ENCODE peak calls at places on chromosome 18, in nine cellular contexts. N, D, R, C, J, W, H, M and F are unnamed samples. For H3K27me3, the result is how much of the 10 kb centered on the place peaks cover.

GRCh38 chr18:46167971-46168370 is 63.8 kb downstream of the HAUS1 start:
- DNase-seq in J (no peak), D (no peak), W (peak), M (no peak), R (no peak), H (peak), C (no peak), N (no peak), F (no peak)

GRCh38 chr18:44036500-44036899 is 644.2 kb upstream of the SETBP1 start:
- DNase-seq in W (no peak), J (peak), N (peak), M (no peak), R (no peak), H (peak), D (no peak), C (peak), F (peak)

GRCh38 chr18:34493566-34494358 is 216.3 kb upstream of the DTNA start:
- DNase-seq in W (no peak), N (peak), R (no peak), M (peak), C (peak), D (no peak), H (peak), J (peak), F (peak)

GRCh38 chr18:13165636-13166423 is 52.7 kb upstream of the LDLRAD4 start:
- DNase-seq in C (no peak), J (no peak), W (no peak), N (no peak), D (no peak), M (no peak), H (no peak), R (no peak), F (peak)

GRCh38 chr18:48921305-48922202 is 29.2 kb downstream of the SMAD7 start:
- DNase-seq in J (peak), R (no peak), H (no peak), M (no peak), D (no peak), W (no peak), N (no peak), C (no peak), F (no peak)

GRCh38 chr18:45106331-45106774 is 425.7 kb downstream of the SETBP1 start:
- DNase-seq in D (no peak), N (no peak), W (no peak), H (no peak), J (no peak), C (no peak), M (no peak), R (no peak), F (peak)

GRCh38 chr18:59159986-59160385 is 20.3 kb downstream of the SEC11C start:
- DNase-seq in J (no peak), C (no peak), H (no peak), N (no peak), D (no peak), M (no peak), R (no peak), W (no peak), F (no peak)

GRCh38 chr18:38493991-38494559 is 928.5 kb upstream of the CELF4 start:
- DNase-seq in H (no peak), R (no peak), C (no peak), D (no peak), M (no peak), W (no peak), J (no peak), N (no peak), F (peak)

GRCh38 chr18:10406172-10406663 is 48.2 kb upstream of the APCDD1 start:
- DNase-seq in N (no peak), D (no peak), R (no peak), J (peak), H (no peak), W (no peak), C (peak), M (no peak), F (no peak)

GRCh38 chr18:44732604-44733003 is 51.9 kb downstream of the SETBP1 start:
- DNase-seq in M (no peak), N (no peak), R (no peak), C (no peak), D (no peak), H (no peak), W (no peak), J (no peak), F (peak)

GRCh38 chr18:23377669-23378469 is 75.2 kb upstream of the RIOK3 start:
- DNase-seq in J (no peak), D (no peak), W (no peak), R (no peak), M (no peak), H (no peak), C (peak), N (no peak), F (no peak)

GRCh38 chr18:24011095-24011917 is 3.2 kb upstream of the TTC39C start:
- DNase-seq in D (no peak), W (no peak), J (no peak), M (no peak), H (no peak), N (no peak), R (no peak), C (no peak), F (no peak)

GRCh38 chr18:44725300-44726096 is 44.8 kb downstream of the SETBP1 start:
- DNase-seq in M (peak), N (no peak), C (peak), D (peak), H (no peak), R (peak), J (peak), W (peak), F (no peak)

GRCh38 chr18:34342960-34343359 is 118.2 kb upstream of the NOL4 start:
- DNase-seq in R (no peak), C (no peak), M (no peak), D (no peak), H (no peak), W (no peak), N (no peak), J (no peak), F (peak)

GRCh38 chr18:60176271-60176670 is 196.3 kb downstream of the MC4R start:
- DNase-seq in W (no peak), N (peak), H (no peak), J (no peak), D (no peak), R (no peak), C (no peak), M (no peak), F (no peak)

GRCh38 chr18:75183973-75184372 is 25.0 kb downstream of the PTGR3 start:
- DNase-seq in W (no peak), M (no peak), D (no peak), R (no peak), C (no peak), J (no peak), N (no peak), H (no peak), F (no peak)

GRCh38 chr18:53796042-53796729 is 428.3 kb downstream of the MBD2 start:
- DNase-seq in D (no peak), N (no peak), H (no peak), J (no peak), R (peak), W (no peak), M (no peak), C (peak), F (no peak)

GRCh38 chr18:48338915-48339314 is 70.3 kb downstream of the ZBTB7C start:
- DNase-seq in C (no peak), W (no peak), D (no peak), R (no peak), M (no peak), H (no peak), N (no peak), J (no peak), F (no peak)

GRCh38 chr18:13366977-13367892 is 148.7 kb downstream of the LDLRAD4 start:
- DNase-seq in M (no peak), C (no peak), W (no peak), D (no peak), J (no peak), R (no peak), H (no peak), N (no peak), F (no peak)

GRCh38 chr18:10518595-10519273 is 7.1 kb upstream of the NAPG start:
- DNase-seq in R (peak), W (no peak), M (peak), D (peak), H (peak), J (peak), N (peak), C (peak), F (no peak)

GRCh38 chr18:70998490-70998889 is 709.6 kb downstream of the SOCS6 start:
- DNase-seq in R (no peak), C (peak), D (no peak), N (no peak), M (no peak), H (no peak), W (no peak), J (no peak), F (peak)

GRCh38 chr18:39838831-39839230 is 2116.2 kb upstream of the PIK3C3 start:
- DNase-seq in C (no peak), M (no peak), R (no peak), H (no peak), D (no peak), J (no peak), N (no peak), W (no peak), F (no peak)

GRCh38 chr18:55786651-55787272 is 198.8 kb upstream of the TCF4 start:
- DNase-seq in D (peak), J (no peak), W (no peak), N (no peak), R (no peak), H (no peak), C (no peak), M (no peak), F (no peak)

GRCh38 chr18:67305466-67305865 is 211.1 kb downstream of the DSEL start:
- DNase-seq in M (no peak), D (no peak), W (no peak), J (no peak), N (no peak), R (no peak), H (no peak), C (no peak), F (no peak)

GRCh38 chr18:79834834-79835233 is 37.1 kb downstream of the KCNG2 start:
- DNase-seq in W (no peak), C (no peak), H (no peak), M (no peak), N (no peak), R (no peak), D (no peak), J (no peak), F (no peak)

GRCh38 chr18:26511339-26512071 is 36.8 kb downstream of the KCTD1 start:
- DNase-seq in M (no peak), H (no peak), W (no peak), C (no peak), D (no peak), J (no peak), N (no peak), R (no peak), F (peak)

GRCh38 chr18:11002796-11003195 is 146.6 kb downstream of the PIEZO2 start:
- DNase-seq in R (no peak), J (no peak), D (no peak), H (no peak), M (no peak), C (no peak), W (no peak), N (no peak), F (no peak)

GRCh38 chr18:60873708-60874107 is 459.5 kb upstream of the CDH20 start:
- DNase-seq in M (no peak), W (no peak), J (no peak), R (no peak), D (no peak), C (no peak), H (no peak), N (no peak), F (no peak)

DNA sequence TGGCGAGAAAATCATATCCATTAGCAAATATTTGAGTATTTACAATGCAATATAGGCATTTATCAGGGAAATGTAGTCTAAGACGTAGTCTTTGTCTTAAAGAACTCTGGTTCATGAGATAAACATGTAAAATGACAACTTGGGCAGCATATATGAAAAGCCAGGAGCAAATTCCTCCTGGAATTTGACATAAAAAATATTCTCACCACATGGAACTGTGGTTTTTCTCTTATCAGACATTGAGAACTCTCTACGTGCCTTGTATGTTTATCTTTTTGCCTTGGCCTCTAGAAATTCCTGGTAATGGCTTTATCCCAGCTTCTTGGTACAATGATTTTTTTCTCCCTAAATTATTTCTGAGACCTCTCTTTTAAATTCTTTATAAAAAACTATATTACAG is 2.8 kb downstream of the MAPK4 start:
- DNase-seq in C (no peak), M (no peak), D (no peak), J (no peak), R (no peak), N (no peak), W (no peak), H (no peak), F (no peak)
- H3K27me3 ChIP-seq in C (half or more), M (under half), D (under half), J (under half), R (under half), N (under half), W (under half), H (under half), F (under half)

GRCh38 chr18:22173221-22173927 is 4.0 kb downstream of the GATA6 start:
- DNase-seq in J (no peak), N (no peak), M (no peak), D (no peak), C (no peak), H (no peak), W (no peak), R (no peak), F (no peak)
- H3K27me3 ChIP-seq in J (under half), N (under half), M (under half), D (under half), C (half or more), H (under half), W (under half), R (under half), F (under half)

GRCh38 chr18:51350081-51350480 is 152.6 kb upstream of the MEX3C start:
- DNase-seq in W (no peak), C (no peak), N (no peak), H (no peak), D (no peak), M (no peak), J (no peak), R (no peak), F (no peak)
- H3K27me3 ChIP-seq in W (under half), C (under half), N (under half), H (under half), D (under half), M (under half), J (under half), R (under half), F (under half)

GRCh38 chr18:25351773-25352628 is at the start of gene ZNF521:
- DNase-seq in H (peak), D (peak), N (peak), W (peak), C (peak), J (peak), M (peak), R (peak), F (peak)
- H3K27me3 ChIP-seq in H (under half), D (under half), N (half or more), W (under half), C (half or more), J (under half), M (under half), R (under half), F (under half)

DNA sequence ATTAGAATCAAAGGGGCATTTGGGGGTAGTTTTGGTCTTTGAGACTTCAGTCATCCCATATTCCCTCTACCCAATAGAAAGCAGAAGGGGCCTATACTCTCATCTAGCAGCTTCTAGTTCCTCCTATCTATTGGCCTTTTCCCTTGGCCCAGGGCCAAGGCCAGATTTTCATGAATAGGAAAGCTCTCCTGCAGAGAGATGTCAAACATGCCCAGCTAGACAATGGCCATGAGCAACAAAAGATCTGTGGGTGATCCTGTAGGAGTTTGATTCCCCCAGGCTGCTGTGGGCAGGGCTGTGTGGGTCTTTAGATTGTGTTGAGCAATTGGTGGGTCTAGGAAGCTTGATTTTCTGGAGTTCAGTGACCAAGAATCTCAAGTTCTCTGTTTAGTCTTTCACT is 2.9 kb upstream of the ADCYAP1 start:
- DNase-seq in N (no peak), W (no peak), M (no peak), H (no peak), J (no peak), D (no peak), R (no peak), C (no peak), F (no peak)
- H3K27me3 ChIP-seq in N (half or more), W (under half), M (under half), H (half or more), J (under half), D (under half), R (half or more), C (half or more), F (under half)

DNA sequence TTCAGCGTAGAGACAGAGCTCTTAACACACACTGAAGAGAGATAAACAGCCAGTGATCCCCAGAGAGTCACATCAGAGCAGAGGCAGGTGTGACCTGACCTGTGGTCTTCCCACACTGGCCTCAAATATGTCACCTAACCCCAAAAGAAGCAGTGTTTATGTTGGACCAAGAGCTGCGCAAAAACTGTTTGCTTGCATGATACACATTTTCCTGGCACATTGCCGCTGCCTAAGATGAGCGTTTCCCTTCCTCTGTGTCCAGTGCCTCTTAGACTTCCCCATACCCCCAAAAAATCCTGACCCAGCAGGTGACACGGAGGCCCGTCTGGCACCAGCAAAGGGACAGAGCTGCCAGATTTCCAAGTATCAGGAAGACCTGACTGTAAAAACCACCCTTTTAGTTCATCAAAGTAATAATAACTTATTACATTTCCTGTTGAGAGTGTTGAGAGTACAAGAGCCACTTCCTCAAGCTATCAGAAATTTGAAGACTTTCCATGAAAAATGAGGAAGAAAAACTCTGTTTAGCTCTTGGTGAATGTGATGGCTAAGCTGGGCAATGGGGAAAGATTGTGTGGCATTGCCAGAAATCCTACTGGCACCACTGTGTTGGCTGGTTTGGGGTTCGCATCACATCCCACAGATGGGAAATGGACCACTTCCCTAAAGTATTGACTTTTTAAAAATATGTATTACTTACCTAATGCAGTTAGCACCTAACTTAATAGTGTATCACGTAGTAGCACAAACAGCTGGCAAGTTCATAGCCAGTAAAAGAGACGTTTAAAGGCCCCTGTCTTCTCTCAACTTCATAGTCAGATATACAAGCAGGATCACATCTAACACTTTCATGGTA is 6.7 kb downstream of the TNFRSF11A start:
- DNase-seq in J (peak), M (no peak), D (no peak), N (no peak), R (peak), W (no peak), H (no peak), C (no peak), F (peak)
- H3K27me3 ChIP-seq in J (under half), M (under half), D (half or more), N (under half), R (under half), W (under half), H (under half), C (under half), F (under half)

GRCh38 chr18:9106094-9106493 is 3.6 kb downstream of the NDUFV2 start:
- DNase-seq in D (no peak), W (no peak), N (no peak), H (no peak), M (no peak), R (no peak), C (no peak), J (no peak), F (no peak)

GRCh38 chr18:9113468-9114149 is 11.1 kb downstream of the NDUFV2 start:
- DNase-seq in D (no peak), R (no peak), W (no peak), C (no peak), J (no peak), N (no peak), M (no peak), H (no peak), F (no peak)

GRCh38 chr18:9108911-9109310 is 6.4 kb downstream of the NDUFV2 start:
- DNase-seq in W (no peak), R (no peak), H (no peak), N (peak), J (no peak), C (no peak), M (no peak), D (no peak), F (no peak)

GRCh38 chr18:9106800-9107574 is 4.5 kb downstream of the NDUFV2 start:
- DNase-seq in W (no peak), D (no peak), R (no peak), M (no peak), N (peak), J (no peak), H (no peak), C (no peak), F (no peak)

DNA sequence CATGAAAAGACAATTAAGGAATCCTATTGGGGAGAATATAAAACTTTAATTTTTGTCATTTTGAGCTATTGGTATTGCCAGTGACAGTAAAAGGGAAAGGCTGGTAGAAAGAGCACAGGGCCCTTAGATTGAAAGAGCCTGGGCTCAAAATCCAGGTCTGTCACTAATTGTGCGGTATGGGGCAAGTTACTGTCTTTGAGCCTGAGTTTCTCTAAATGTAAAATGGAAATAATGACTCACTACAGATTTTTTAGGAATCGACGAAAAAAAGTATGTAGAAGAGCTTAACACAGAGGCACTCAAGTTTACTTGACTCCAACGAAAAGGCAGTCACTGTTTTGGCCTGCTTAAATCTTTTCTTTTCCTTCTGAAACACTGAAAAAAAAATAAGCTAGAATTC is 7.0 kb downstream of the NDUFV2 start:
- DNase-seq in W (no peak), C (no peak), M (no peak), H (no peak), R (no peak), J (no peak), D (no peak), N (no peak), F (no peak)
- H3K27me3 ChIP-seq in W (under half), C (under half), M (under half), H (under half), R (under half), J (under half), D (under half), N (under half), F (under half)

GRCh38 chr18:3839481-3840075 is 389.6 kb downstream of the TGIF1 start:
- DNase-seq in N (peak), D (no peak), H (no peak), R (no peak), W (no peak), J (no peak), C (peak), M (no peak), F (no peak)

GRCh38 chr18:3832211-3832610 is 382.2 kb downstream of the TGIF1 start:
- DNase-seq in C (peak), N (no peak), D (no peak), R (no peak), M (no peak), W (no peak), H (no peak), J (no peak), F (no peak)

GRCh38 chr18:3836483-3836882 is 386.5 kb downstream of the TGIF1 start:
- DNase-seq in H (no peak), M (no peak), J (no peak), W (no peak), R (no peak), C (no peak), D (no peak), N (no peak), F (no peak)

GRCh38 chr18:3842844-3843243 is 392.9 kb downstream of the TGIF1 start:
- DNase-seq in R (no peak), D (no peak), H (no peak), N (no peak), W (no peak), M (no peak), C (no peak), J (no peak), F (no peak)

DNA sequence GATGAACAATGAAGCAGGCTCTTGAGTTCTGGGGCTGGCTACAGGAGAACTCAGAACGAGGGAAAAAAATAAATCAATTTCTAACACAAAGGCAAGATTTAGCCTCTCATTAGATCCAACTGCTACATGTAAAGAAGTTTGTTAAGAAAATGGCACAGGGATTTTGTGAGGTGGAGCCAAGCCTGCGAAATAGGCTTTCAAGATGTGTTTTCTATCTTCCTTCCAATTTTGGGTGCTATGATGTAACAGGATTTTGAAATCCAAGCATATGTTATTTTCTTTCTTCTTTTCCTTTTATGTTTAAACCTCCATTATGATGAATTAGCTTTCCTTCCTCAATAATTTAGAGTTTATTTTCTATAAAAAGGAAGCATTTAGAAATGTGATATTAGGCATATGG is 387.0 kb downstream of the TGIF1 start:
- DNase-seq in M (no peak), H (no peak), C (peak), W (no peak), J (no peak), N (no peak), D (no peak), R (no peak), F (no peak)
- H3K27me3 ChIP-seq in M (under half), H (under half), C (under half), W (under half), J (under half), N (under half), D (under half), R (under half), F (under half)